ENCODE peak calls at places on chromosomes 1 and 21, in eight cellular contexts. U, Z, Y, F, J, K, R and M are unnamed samples.

GRCh38 chr1:219555802-219556201 is 57.1 kb downstream of the ZC3H11B start:
- DNase-seq in U (no peak), Z (no peak), Y (no peak), F (no peak), J (no peak), K (no peak), R (no peak), M (no peak)

GRCh38 chr1:229342305-229342901 is 444 bp downstream of the CCSAP start:
- DNase-seq in U (no peak), Z (peak; percentile 89), Y (peak; percentile 89), F (peak; percentile 84), J (peak; percentile 91), K (peak; percentile 98), R (peak; percentile 95), M (peak; percentile 76)

GRCh38 chr1:198529414-198529813 is 11.1 kb downstream of the ATP6V1G3 start:
- DNase-seq in U (no peak), Z (no peak), Y (no peak), F (no peak), J (no peak), K (peak; percentile 4), R (no peak), M (no peak)

GRCh38 chr21:26769613-26770188 is 75.5 kb downstream of the ADAMTS1 start:
- DNase-seq in U (no peak), Z (no peak), Y (no peak), F (no peak), J (no peak), K (peak; percentile 40), R (no peak), M (peak; percentile 39)

GRCh38 chr21:37074195-37074510 is 1.1 kb downstream of the TTC3 start:
- DNase-seq in U (no peak), Z (no peak), Y (no peak), F (no peak), J (no peak), K (peak; percentile 45), R (peak; percentile 36), M (no peak)

GRCh38 chr1:112285311-112285710 is 110.7 kb upstream of the CTTNBP2NL start:
- DNase-seq in U (no peak), Z (no peak), Y (no peak), F (no peak), J (no peak), K (no peak), R (no peak), M (no peak)

GRCh38 chr1:151807131-151807530 is 1.9 kb upstream of the LINGO4 start:
- DNase-seq in U (no peak), Z (no peak), Y (no peak), F (no peak), J (no peak), K (peak; percentile 10), R (no peak), M (no peak)

GRCh38 chr1:119713039-119713537 is 1.4 kb downstream of the PHGDH start:
- DNase-seq in U (peak; percentile 91), Z (peak; percentile 54), Y (no peak), F (peak; percentile 40), J (no peak), K (peak; percentile 38), R (no peak), M (no peak)

GRCh38 chr1:185305419-185305818 is 11.6 kb downstream of the IVNS1ABP start:
- DNase-seq in U (no peak), Z (no peak), Y (no peak), F (no peak), J (no peak), K (no peak), R (no peak), M (no peak)

GRCh38 chr1:238401138-238401537 is 510.4 kb upstream of the ZP4 start:
- DNase-seq in U (no peak), Z (no peak), Y (no peak), F (no peak), J (no peak), K (no peak), R (no peak), M (no peak)

GRCh38 chr1:118338991-118339390 is 154.0 kb upstream of the SPAG17 start:
- DNase-seq in U (no peak), Z (no peak), Y (no peak), F (no peak), J (no peak), K (no peak), R (no peak), M (no peak)

GRCh38 chr1:65083263-65083896 is 64.6 kb upstream of the AK4 start:
- DNase-seq in U (no peak), Z (no peak), Y (no peak), F (no peak), J (no peak), K (no peak), R (peak; percentile 49), M (no peak)

DNA sequence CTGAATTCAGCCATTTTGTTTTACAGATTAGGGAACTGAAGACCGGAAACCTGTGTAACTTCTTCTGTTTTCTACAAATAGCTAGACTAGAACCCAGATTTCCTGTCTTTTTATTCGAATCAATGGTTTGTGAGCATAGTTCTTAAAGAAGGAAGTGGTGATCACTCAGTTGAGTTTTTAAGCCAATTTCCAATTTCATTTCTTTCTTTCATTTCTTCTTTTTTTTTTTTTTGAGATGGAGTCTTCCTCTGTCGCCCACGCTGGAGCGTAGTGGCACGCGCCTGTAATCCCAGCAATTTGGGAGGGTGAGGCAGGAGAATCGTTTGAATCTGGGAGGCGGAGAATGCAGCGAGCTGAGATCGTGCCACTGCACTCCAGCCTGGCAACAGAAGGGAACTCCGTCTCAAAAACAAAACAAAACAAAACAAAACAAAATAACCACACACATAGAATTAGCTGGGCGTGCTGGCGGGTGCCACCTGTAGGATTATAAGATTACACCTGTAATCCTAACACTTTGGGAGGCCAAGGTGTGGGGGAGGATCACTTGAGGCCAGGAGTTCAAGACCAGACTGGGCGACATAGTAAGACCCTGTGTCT is 3.0 kb upstream of the MDM4 start:
- DNase-seq in U (no peak), Z (no peak), Y (no peak), F (no peak), J (no peak), K (no peak), R (no peak), M (no peak)
- TF ChIP-seq EP300 in U (no peak), Z (no peak), Y (no peak), F (no peak), J (no peak), K (no peak), R (no peak), M (peak; percentile 45)

GRCh38 chr1:156839426-156840109 is 19.3 kb downstream of the INSRR start:
- DNase-seq in U (no peak), Z (no peak), Y (no peak), F (no peak), J (no peak), K (no peak), R (no peak), M (no peak)

GRCh38 chr1:156842618-156843300 is 16.2 kb downstream of the INSRR start:
- DNase-seq in U (no peak), Z (no peak), Y (no peak), F (no peak), J (no peak), K (no peak), R (no peak), M (no peak)

GRCh38 chr1:156840880-156841279 is 18.0 kb downstream of the INSRR start:
- DNase-seq in U (no peak), Z (no peak), Y (no peak), F (no peak), J (no peak), K (no peak), R (no peak), M (no peak)

GRCh38 chr1:156840186-156840585 is 18.7 kb downstream of the INSRR start:
- DNase-seq in U (no peak), Z (no peak), Y (no peak), F (no peak), J (no peak), K (no peak), R (no peak), M (no peak)

GRCh38 chr1:156841289-156841855 is 17.5 kb downstream of the INSRR start:
- DNase-seq in U (no peak), Z (no peak), Y (no peak), F (no peak), J (no peak), K (no peak), R (no peak), M (no peak)
- H3K27me3 ChIP-seq in U (peaks cover 14% of the 10 kb centered on the region), Z (peaks cover 43% of the 10 kb centered on the region), Y (peaks cover 4% of the 10 kb centered on the region), F (no peaks in the 10 kb centered on the region), J (peaks cover 85% of the 10 kb centered on the region), K (no peaks in the 10 kb centered on the region), R (no peaks in the 10 kb centered on the region), M (no peaks in the 10 kb centered on the region)

GRCh38 chr1:171788696-171789095 is 7.2 kb downstream of the METTL13 start:
- DNase-seq in U (no peak), Z (no peak), Y (no peak), F (no peak), J (no peak), K (no peak), R (no peak), M (no peak)

GRCh38 chr1:171790318-171790717 is 8.9 kb downstream of the METTL13 start:
- DNase-seq in U (no peak), Z (no peak), Y (no peak), F (no peak), J (no peak), K (no peak), R (no peak), M (no peak)

GRCh38 chr1:171786534-171786933 is 5.1 kb downstream of the METTL13 start:
- DNase-seq in U (no peak), Z (no peak), Y (no peak), F (no peak), J (no peak), K (no peak), R (no peak), M (no peak)

GRCh38 chr1:171785766-171786165 is 4.3 kb downstream of the METTL13 start:
- DNase-seq in U (no peak), Z (no peak), Y (no peak), F (no peak), J (no peak), K (no peak), R (no peak), M (no peak)

DNA sequence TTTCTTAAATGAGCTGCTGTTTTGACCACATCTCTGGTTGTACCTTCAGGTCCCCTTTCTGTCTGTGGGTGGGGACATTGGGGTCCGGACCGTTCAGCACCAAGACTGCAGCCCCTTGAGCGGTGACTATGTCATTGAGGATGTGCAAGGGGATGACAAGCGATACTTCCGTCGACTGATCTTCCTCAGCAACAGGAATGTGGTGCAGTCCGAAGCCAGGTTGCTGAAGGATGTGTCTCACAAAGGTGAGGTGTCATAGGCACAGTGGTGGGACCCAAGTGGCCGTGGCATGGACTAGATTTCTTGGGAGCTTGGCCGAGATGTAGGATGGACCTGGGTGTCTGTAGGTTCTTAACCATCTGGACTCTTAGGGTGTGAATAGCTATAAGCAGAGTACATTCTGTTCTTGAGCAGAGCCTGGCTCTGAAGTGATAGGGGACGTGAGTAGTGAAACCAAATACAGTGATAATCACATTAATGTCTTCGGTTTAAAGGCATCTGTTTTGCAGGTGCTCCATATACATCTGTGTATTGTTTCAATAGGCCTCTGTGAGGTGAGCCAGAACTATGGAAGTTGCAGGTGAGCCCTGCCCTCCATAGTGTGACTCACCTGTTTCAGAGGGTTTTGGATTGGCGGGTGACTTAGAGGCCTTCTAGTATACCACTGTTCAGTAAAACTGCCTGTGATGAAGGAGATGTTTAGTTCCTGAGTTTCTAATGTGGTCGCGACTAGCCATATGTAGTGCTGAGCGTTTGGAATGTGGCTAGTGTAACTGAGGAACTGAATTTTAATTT is 6.4 kb downstream of the METTL13 start:
- DNase-seq in U (no peak), Z (no peak), Y (no peak), F (no peak), J (no peak), K (no peak), R (no peak), M (no peak)
- TF ChIP-seq EP300 in U (no peak), Z (no peak), Y (no peak), F (no peak), J (no peak), K (no peak), R (no peak), M (no peak)

GRCh38 chr1:210291088-210291487 is 37.6 kb upstream of the HHAT start:
- DNase-seq in U (no peak), Z (no peak), Y (no peak), F (no peak), J (no peak), K (peak; percentile 48), R (no peak), M (no peak)
- H3K27me3 ChIP-seq in U (no peaks in the 10 kb centered on the region), Z (peaks cover 13% of the 10 kb centered on the region), Y (no peaks in the 10 kb centered on the region), F (no peaks in the 10 kb centered on the region), J (no peaks in the 10 kb centered on the region), K (no peaks in the 10 kb centered on the region), R (peaks cover 5% of the 10 kb centered on the region), M (no peaks in the 10 kb centered on the region)